ENCODE peak calls at places on chromosomes 3 and 15, in four cellular contexts. O is psoas muscle, C is AG09309, N is NCI-H69. X is an unnamed sample.

GRCh38 chr3:9196009-9196408 is 53.4 kb downstream of the SRGAP3 start:
- DNase-seq in N (peak), C (no peak), O (no peak), X (no peak)

GRCh38 chr3:181252626-181253025 is 263.1 kb upstream of the DNAJC19 start:
- DNase-seq in O (no peak), C (no peak), N (peak), X (no peak)

GRCh38 chr15:90266061-90266431 is 574 bp downstream of the NGRN start:
- DNase-seq in O (peak), N (peak), C (no peak), X (peak)

GRCh38 chr3:39724233-39724846 is 85.1 kb upstream of the MYRIP start:
- DNase-seq in N (peak), C (no peak), O (no peak), X (no peak)

GRCh38 chr3:129665024-129665768 is 58.7 kb upstream of the PLXND1 start:
- DNase-seq in C (peak), N (no peak), O (no peak), X (no peak)

GRCh38 chr3:48536787-48537186 is 19.8 kb downstream of the PFKFB4 start:
- DNase-seq in N (no peak), O (no peak), C (no peak), X (no peak)

GRCh38 chr3:6416049-6416661 is 444.8 kb upstream of the GRM7 start:
- DNase-seq in O (no peak), N (no peak), C (no peak), X (no peak)

GRCh38 chr15:58332676-58333400 is 99.0 kb upstream of the LIPC start:
- DNase-seq in O (no peak), C (peak), N (peak), X (no peak)

GRCh38 chr15:60590935-60591490 is 112.1 kb upstream of the ICE2 start:
- DNase-seq in O (peak), N (peak), C (no peak), X (peak)

GRCh38 chr3:9715127-9715526 is 11.5 kb downstream of the CPNE9 start:
- DNase-seq in N (no peak), O (no peak), C (no peak), X (no peak)